ENCODE peak calls at places on chromosomes 11 and 22, in six cellular contexts. G, H, Q, W, P and Y are unnamed samples.
A peak's percentile ranks its signal among the peaks of the same experiment; 100 is the strongest.

GRCh38 chr11:122354029-122354697 is 238.1 kb upstream of the BLID start:
- DNase-seq in G (no peak), H (no peak), Q (no peak), W (no peak), P (no peak), Y (no peak)

GRCh38 chr11:69141742-69142141 is 14.0 kb upstream of the SMIM38 start:
- DNase-seq in G (no peak), H (no peak), Q (no peak), W (no peak), P (peak; percentile 8), Y (no peak)

GRCh38 chr11:121321614-121322243 is 29.2 kb downstream of the SC5D start:
- DNase-seq in G (peak; percentile 51), H (peak; percentile 28), Q (peak; percentile 25), W (peak; percentile 12), P (peak; percentile 1), Y (peak; percentile 16)

GRCh38 chr11:107307991-107308390 is 149.6 kb downstream of the CWF19L2 start:
- DNase-seq in G (no peak), H (no peak), Q (no peak), W (no peak), P (no peak), Y (no peak)

GRCh38 chr22:23784215-23784732 is 2.5 kb upstream of the SMARCB1 start:
- DNase-seq in G (no peak), H (no peak), Q (no peak), W (no peak), P (peak; percentile 41), Y (peak; percentile 70)

GRCh38 chr11:67029146-67029545 is 6.2 kb downstream of the SYT12 start:
- DNase-seq in G (no peak), H (no peak), Q (no peak), W (no peak), P (peak; percentile 31), Y (no peak)

GRCh38 chr11:16117989-16118810 is 238.1 kb downstream of the SOX6 start:
- DNase-seq in G (no peak), H (no peak), Q (no peak), W (no peak), P (no peak), Y (no peak)

GRCh38 chr11:61917357-61918109 is at the start of gene RAB3IL1:
- DNase-seq in G (no peak), H (no peak), Q (no peak), W (no peak), P (no peak), Y (no peak)

GRCh38 chr11:60762851-60763691 is 6.4 kb downstream of the MS4A15 start:
- DNase-seq in G (no peak), H (no peak), Q (no peak), W (peak; percentile 7), P (no peak), Y (no peak)

GRCh38 chr11:111417011-111417765 is 38.1 kb upstream of the POU2AF1 start:
- DNase-seq in G (no peak), H (no peak), Q (no peak), W (no peak), P (peak; percentile 73), Y (no peak)
- H3K4me3 ChIP-seq in G (no peak overlapping the region), H (no peak overlapping the region), Q (no peak overlapping the region), W (no peak overlapping the region), P (no peak overlapping the region), Y (no peak overlapping the region)

GRCh38 chr11:33701302-33701701 is 676 bp upstream of the C11orf91 start:
- DNase-seq in G (no peak), H (peak; percentile 62), Q (no peak), W (no peak), P (peak; percentile 51), Y (peak; percentile 91)

GRCh38 chr11:33703771-33704170 is 3.1 kb upstream of the C11orf91 start:
- DNase-seq in G (no peak), H (peak; percentile 68), Q (peak; percentile 63), W (no peak), P (peak; percentile 35), Y (peak; percentile 76)

GRCh38 chr11:33700425-33701271 is at the start of gene C11orf91:
- DNase-seq in G (peak; percentile 98), H (peak; percentile 77), Q (peak; percentile 93), W (peak; percentile 76), P (peak; percentile 94), Y (peak; percentile 92)

GRCh38 chr11:33703234-33703633 is 2.6 kb upstream of the C11orf91 start:
- DNase-seq in G (no peak), H (no peak), Q (no peak), W (no peak), P (no peak), Y (peak; percentile 32)

DNA sequence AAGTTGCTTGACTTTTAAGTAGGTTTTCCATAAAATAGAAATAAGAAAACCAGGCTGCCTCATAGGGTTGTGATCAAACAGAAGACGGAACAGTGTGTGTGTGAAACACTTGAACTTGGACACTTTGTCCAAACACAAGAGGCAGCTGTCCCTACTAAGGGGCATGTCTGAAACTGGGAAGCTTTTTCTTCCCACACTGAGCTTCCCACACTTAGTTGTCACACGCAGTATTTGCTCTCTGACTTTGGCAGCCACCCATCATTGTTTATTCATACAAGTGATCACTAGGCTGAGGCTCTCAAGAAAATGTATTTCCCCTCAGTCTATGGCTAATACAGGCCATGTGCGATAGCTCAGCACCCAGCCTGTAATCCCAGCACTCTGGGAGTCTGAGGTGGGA is 1.2 kb upstream of the C11orf91 start:
- DNase-seq in G (no peak), H (peak; percentile 77), Q (peak; percentile 60), W (no peak), P (peak; percentile 92), Y (peak; percentile 91)
- H3K4me1 ChIP-seq in G (peaks cover 13% of the 10 kb centered on the region), H (peaks cover 92% of the 10 kb centered on the region), Q (peaks cover 11% of the 10 kb centered on the region), W (peaks cover 10% of the 10 kb centered on the region), P (peaks cover 24% of the 10 kb centered on the region), Y (peaks cover 84% of the 10 kb centered on the region)

DNA sequence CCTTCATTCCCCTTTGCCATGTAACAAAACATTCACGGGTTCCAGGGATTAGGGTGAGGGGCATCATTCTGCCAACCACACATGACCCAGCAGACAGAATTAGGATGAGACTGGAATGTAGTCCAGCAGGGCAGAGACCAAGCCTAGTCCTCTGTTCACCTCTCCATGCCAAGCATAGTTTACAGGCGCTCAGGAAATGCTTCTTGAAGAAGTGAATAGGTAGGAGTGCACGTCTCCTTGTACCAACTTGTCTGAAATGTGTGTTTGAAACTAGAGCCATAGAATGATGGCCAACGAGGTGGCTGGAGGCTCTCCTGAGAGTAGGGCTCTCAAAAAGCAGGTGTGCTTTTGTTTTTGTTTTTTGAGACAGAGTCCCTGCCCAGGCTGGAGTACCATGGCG is 8.2 kb downstream of the SPINDOC start:
- DNase-seq in G (no peak), H (no peak), Q (no peak), W (no peak), P (no peak), Y (peak; percentile 12)
- H3K36me3 ChIP-seq in G (peaks cover 7% of the 10 kb centered on the region), H (peaks cover 6% of the 10 kb centered on the region), Q (no peaks in the 10 kb centered on the region), W (peaks cover 64% of the 10 kb centered on the region), P (peaks cover 76% of the 10 kb centered on the region), Y (peaks cover 9% of the 10 kb centered on the region)

GRCh38 chr22:49553518-49554295 is 274.0 kb downstream of the BRD1 start:
- DNase-seq in G (no peak), H (no peak), Q (no peak), W (no peak), P (no peak), Y (no peak)
- H3K4me3 ChIP-seq in G (no peak overlapping the region), H (no peak overlapping the region), Q (no peak overlapping the region), W (no peak overlapping the region), P (no peak overlapping the region), Y (no peak overlapping the region)

DNA sequence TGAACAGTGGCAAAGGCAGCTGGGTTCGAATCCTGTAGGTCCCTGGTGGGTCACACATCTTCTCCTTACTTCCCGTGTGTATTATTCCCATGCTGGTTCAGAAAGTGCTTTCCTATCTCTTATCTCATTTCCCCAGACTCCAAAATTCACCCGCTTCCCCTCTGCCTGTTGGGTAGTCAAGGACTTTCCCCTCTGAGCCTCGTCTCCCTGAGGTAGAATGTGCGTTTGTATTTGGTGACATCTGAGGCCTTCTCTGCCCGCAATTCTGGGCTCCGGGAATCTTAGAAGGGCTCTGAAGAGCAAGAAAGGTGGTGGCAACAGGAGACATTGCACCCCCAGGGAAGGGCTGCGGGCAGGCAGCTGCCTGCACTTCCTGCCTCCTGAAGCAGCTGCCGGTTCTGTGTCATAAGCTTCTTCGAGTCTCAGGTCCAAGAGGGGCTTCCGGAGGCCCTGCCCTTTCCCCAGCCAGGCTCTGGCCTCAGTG is 5.9 kb downstream of the LRRC32 start:
- DNase-seq in G (no peak), H (no peak), Q (no peak), W (no peak), P (no peak), Y (no peak)
- H3K4me1 ChIP-seq in G (peaks cover 9% of the 10 kb centered on the region), H (no peaks in the 10 kb centered on the region), Q (no peaks in the 10 kb centered on the region), W (no peaks in the 10 kb centered on the region), P (peaks cover 5% of the 10 kb centered on the region), Y (no peaks in the 10 kb centered on the region)

GRCh38 chr22:40256501-40256900 is 78.8 kb downstream of the TNRC6B start:
- DNase-seq in G (no peak), H (no peak), Q (no peak), W (no peak), P (no peak), Y (no peak)

GRCh38 chr22:40247976-40248375 is 70.3 kb downstream of the TNRC6B start:
- DNase-seq in G (peak; percentile 55), H (no peak), Q (no peak), W (no peak), P (no peak), Y (no peak)

GRCh38 chr22:40249286-40249685 is 71.6 kb downstream of the TNRC6B start:
- DNase-seq in G (no peak), H (no peak), Q (no peak), W (no peak), P (no peak), Y (no peak)

GRCh38 chr22:40250608-40251007 is 72.9 kb downstream of the TNRC6B start:
- DNase-seq in G (no peak), H (no peak), Q (no peak), W (no peak), P (no peak), Y (no peak)

GRCh38 chr22:40251106-40251505 is 73.4 kb downstream of the TNRC6B start:
- DNase-seq in G (no peak), H (no peak), Q (no peak), W (no peak), P (no peak), Y (no peak)
- H3K36me3 ChIP-seq in G (peaks cover 5% of the 10 kb centered on the region), H (no peaks in the 10 kb centered on the region), Q (no peaks in the 10 kb centered on the region), W (no peaks in the 10 kb centered on the region), P (peaks cover 7% of the 10 kb centered on the region), Y (peaks cover 4% of the 10 kb centered on the region)

GRCh38 chr11:2447253-2447950 is 2.6 kb downstream of the KCNQ1 start:
- DNase-seq in G (no peak), H (no peak), Q (peak; percentile 58), W (no peak), P (no peak), Y (peak; percentile 14)
- H3K4me3 ChIP-seq in G (peak overlapping the region; percentile 71), H (no peak overlapping the region), Q (no peak overlapping the region), W (no peak overlapping the region), P (no peak overlapping the region), Y (no peak overlapping the region)